ENCODE peak calls at places on chromosomes 5 and 9, in five cellular contexts. N, D, T, Z and S are unnamed samples.

GRCh38 chr9:75454891-75455290 is 366.6 kb downstream of the OSTF1 start:
- DNase-seq in Z (no peak), D (no peak), N (no peak), T (no peak), S (no peak)

GRCh38 chr5:146565764-146566163 is 49.8 kb upstream of the GPR151 start:
- DNase-seq in N (no peak), D (peak), Z (peak), T (peak), S (no peak)

GRCh38 chr5:145568581-145568980 is 266.6 kb downstream of the PRELID2 start:
- DNase-seq in D (no peak), T (no peak), Z (no peak), N (no peak), S (no peak)

GRCh38 chr5:150159741-150160179 is 4.1 kb upstream of the PDGFRB start:
- DNase-seq in T (no peak), Z (no peak), N (no peak), D (no peak), S (peak)

GRCh38 chr5:113205807-113206206 is 229.0 kb downstream of the TSSK1B start:
- DNase-seq in T (no peak), Z (no peak), D (no peak), N (no peak), S (peak)

GRCh38 chr5:95617057-95617456 is 2.8 kb upstream of the GPR150 start:
- DNase-seq in N (peak), D (no peak), Z (no peak), T (no peak), S (no peak)

GRCh38 chr5:29218138-29218537 is 1975.3 kb upstream of the CDH6 start:
- DNase-seq in D (no peak), N (no peak), T (no peak), Z (no peak), S (no peak)

GRCh38 chr9:69500925-69501324 is 171.2 kb downstream of the APBA1 start:
- DNase-seq in D (no peak), T (no peak), Z (no peak), N (no peak), S (no peak)

GRCh38 chr9:86322973-86323644 is 31.1 kb downstream of the TUT7 start:
- DNase-seq in T (no peak), Z (no peak), N (no peak), D (no peak), S (no peak)

GRCh38 chr5:153965102-153965645 is 73.5 kb downstream of the FAM114A2 start:
- DNase-seq in D (peak), Z (peak), T (no peak), N (peak), S (no peak)